ENCODE peak calls at places on chromosomes 13 and 19, in eight cellular contexts. W is neuronal stem cell; S is tibial nerve; D is CD4-positive, CD25-positive, alpha-beta regulatory T cell; Y is upper lobe of left lung; J is AG04450; C is uterus; X is pancreas. K is an unnamed sample.

GRCh38 chr19:771332-771785 is 20.4 kb downstream of the MISP start:
- DNase-seq in W (no peak), S (no peak), D (no peak), Y (no peak), J (no peak), C (no peak), X (no peak), K (no peak)

GRCh38 chr13:101572456-101572855 is 120.0 kb downstream of the ITGBL1 start:
- DNase-seq in W (no peak), S (no peak), D (no peak), Y (no peak), J (no peak), C (no peak), X (no peak), K (no peak)

GRCh38 chr13:66415444-66415843 is 814.7 kb downstream of the PCDH9 start:
- DNase-seq in W (no peak), S (no peak), D (no peak), Y (no peak), J (no peak), C (no peak), X (no peak), K (no peak)

GRCh38 chr13:52848455-52849190 is at the start of gene PCDH8:
- DNase-seq in W (peak), S (no peak), D (no peak), Y (peak), J (no peak), C (no peak), X (no peak), K (no peak)

GRCh38 chr13:44393391-44393790 is 19.8 kb downstream of the SERP2 start:
- DNase-seq in W (no peak), S (no peak), D (no peak), Y (no peak), J (no peak), C (no peak), X (peak), K (no peak)

GRCh38 chr13:73141292-73141771 is 82.5 kb downstream of the KLF5 start:
- DNase-seq in W (peak), S (no peak), D (no peak), Y (no peak), J (no peak), C (no peak), X (no peak), K (no peak)

GRCh38 chr13:93882086-93882651 is 597.3 kb downstream of the DCT start:
- DNase-seq in W (no peak), S (no peak), D (no peak), Y (no peak), J (no peak), C (no peak), X (no peak), K (no peak)

GRCh38 chr19:57978586-57979289 is 4.4 kb upstream of the C19orf18 start:
- DNase-seq in W (no peak), S (no peak), D (no peak), Y (no peak), J (no peak), C (no peak), X (no peak), K (no peak)

GRCh38 chr19:3633559-3633988 is 7.0 kb upstream of the CACTIN start:
- DNase-seq in W (no peak), S (no peak), D (no peak), Y (peak), J (no peak), C (no peak), X (no peak), K (no peak)

GRCh38 chr13:20405691-20406090 is 120.0 kb downstream of the CRYL1 start:
- DNase-seq in W (peak), S (no peak), D (no peak), Y (peak), J (no peak), C (no peak), X (no peak), K (no peak)

GRCh38 chr19:13150919-13151604 is 851 bp downstream of the IER2 start:
- DNase-seq in W (peak), S (no peak), D (peak), Y (peak), J (no peak), C (peak), X (peak), K (no peak)

GRCh38 chr19:4640247-4641000 is 1.1 kb downstream of the TNFAIP8L1 start:
- DNase-seq in W (no peak), S (no peak), D (no peak), Y (no peak), J (no peak), C (no peak), X (no peak), K (no peak)

GRCh38 chr13:22740264-22740663 is 440.5 kb upstream of the SGCG start:
- DNase-seq in W (peak), S (no peak), D (no peak), Y (no peak), J (no peak), C (no peak), X (no peak), K (no peak)

GRCh38 chr13:101289764-101290163 is 126.5 kb downstream of the NALCN start:
- DNase-seq in W (peak), S (no peak), D (no peak), Y (peak), J (peak), C (no peak), X (peak), K (no peak)

GRCh38 chr19:16447015-16447384 is 24.8 kb downstream of the EPS15L1 start:
- DNase-seq in W (no peak), S (peak), D (no peak), Y (no peak), J (peak), C (peak), X (peak), K (no peak)

GRCh38 chr19:12800873-12801465 is 631 bp downstream of the PRDX2 start:
- DNase-seq in W (no peak), S (no peak), D (no peak), Y (peak), J (no peak), C (no peak), X (peak), K (no peak)

GRCh38 chr19:23436318-23436717 is 41.0 kb upstream of the ZNF91 start:
- DNase-seq in W (no peak), S (no peak), D (no peak), Y (no peak), J (no peak), C (no peak), X (no peak), K (no peak)

GRCh38 chr19:33442706-33443105 is 69.2 kb downstream of the CEBPG start:
- DNase-seq in W (no peak), S (no peak), D (no peak), Y (no peak), J (no peak), C (no peak), X (no peak), K (no peak)

GRCh38 chr19:7562646-7563393 is 27.3 kb downstream of the PNPLA6 start:
- DNase-seq in W (no peak), S (no peak), D (no peak), Y (no peak), J (no peak), C (no peak), X (no peak), K (no peak)

GRCh38 chr19:5392476-5392875 is 51.9 kb upstream of the PTPRS start:
- DNase-seq in W (no peak), S (no peak), D (no peak), Y (no peak), J (no peak), C (no peak), X (no peak), K (no peak)

GRCh38 chr19:1264801-1265610 is 4.1 kb upstream of the CIRBP start:
- DNase-seq in W (no peak), S (no peak), D (no peak), Y (peak), J (no peak), C (peak), X (peak), K (no peak)

GRCh38 chr19:31674503-31675186 is 325.4 kb upstream of the TSHZ3 start:
- DNase-seq in W (no peak), S (no peak), D (no peak), Y (no peak), J (no peak), C (no peak), X (no peak), K (peak)

GRCh38 chr19:12796146-12797071 is 5.1 kb downstream of the JUNB start:
- DNase-seq in W (peak), S (no peak), D (peak), Y (no peak), J (no peak), C (peak), X (peak), K (no peak)

GRCh38 chr19:1018932-1019615 is 1.8 kb downstream of the TMEM259 start:
- DNase-seq in W (no peak), S (no peak), D (no peak), Y (peak), J (no peak), C (no peak), X (no peak), K (no peak)

GRCh38 chr13:44648392-44649117 is 72.4 kb upstream of the TSC22D1 start:
- DNase-seq in W (no peak), S (no peak), D (no peak), Y (no peak), J (no peak), C (no peak), X (peak), K (no peak)

GRCh38 chr13:49116873-49117272 is 103.3 kb upstream of the MLNR start:
- DNase-seq in W (no peak), S (no peak), D (no peak), Y (no peak), J (no peak), C (no peak), X (no peak), K (no peak)

GRCh38 chr13:51728972-51729371 is 75.0 kb downstream of the DHRS12 start:
- DNase-seq in W (no peak), S (no peak), D (no peak), Y (no peak), J (peak), C (no peak), X (no peak), K (no peak)

GRCh38 chr13:41822560-41822959 is 138.3 kb downstream of the VWA8 start:
- DNase-seq in W (no peak), S (no peak), D (no peak), Y (no peak), J (no peak), C (no peak), X (no peak), K (no peak)

GRCh38 chr19:40341601-40342482 is 6.4 kb downstream of the C19orf47 start:
- DNase-seq in W (no peak), S (no peak), D (no peak), Y (no peak), J (no peak), C (no peak), X (no peak), K (no peak)

GRCh38 chr13:111323950-111324651 is 3.7 kb downstream of the TEX29 start:
- DNase-seq in W (no peak), S (no peak), D (no peak), Y (peak), J (no peak), C (no peak), X (no peak), K (no peak)

GRCh38 chr19:3670796-3671679 is 29.2 kb downstream of the PIP5K1C start:
- DNase-seq in W (no peak), S (peak), D (no peak), Y (peak), J (peak), C (peak), X (no peak), K (no peak)

GRCh38 chr19:23996549-23996948 is 81.9 kb downstream of the ZNF726 start:
- DNase-seq in W (no peak), S (no peak), D (no peak), Y (no peak), J (no peak), C (no peak), X (no peak), K (no peak)

GRCh38 chr19:32357720-32358119 is 12.3 kb downstream of the ZNF507 start:
- DNase-seq in W (no peak), S (no peak), D (no peak), Y (no peak), J (no peak), C (no peak), X (no peak), K (no peak)

GRCh38 chr19:15556634-15557181 is 48.4 kb downstream of the CYP4F22 start:
- DNase-seq in W (no peak), S (no peak), D (no peak), Y (no peak), J (no peak), C (no peak), X (no peak), K (no peak)

GRCh38 chr19:33063356-33064116 is 1.2 kb downstream of the RHPN2 start:
- DNase-seq in W (peak), S (no peak), D (no peak), Y (peak), J (no peak), C (peak), X (peak), K (no peak)

DNA sequence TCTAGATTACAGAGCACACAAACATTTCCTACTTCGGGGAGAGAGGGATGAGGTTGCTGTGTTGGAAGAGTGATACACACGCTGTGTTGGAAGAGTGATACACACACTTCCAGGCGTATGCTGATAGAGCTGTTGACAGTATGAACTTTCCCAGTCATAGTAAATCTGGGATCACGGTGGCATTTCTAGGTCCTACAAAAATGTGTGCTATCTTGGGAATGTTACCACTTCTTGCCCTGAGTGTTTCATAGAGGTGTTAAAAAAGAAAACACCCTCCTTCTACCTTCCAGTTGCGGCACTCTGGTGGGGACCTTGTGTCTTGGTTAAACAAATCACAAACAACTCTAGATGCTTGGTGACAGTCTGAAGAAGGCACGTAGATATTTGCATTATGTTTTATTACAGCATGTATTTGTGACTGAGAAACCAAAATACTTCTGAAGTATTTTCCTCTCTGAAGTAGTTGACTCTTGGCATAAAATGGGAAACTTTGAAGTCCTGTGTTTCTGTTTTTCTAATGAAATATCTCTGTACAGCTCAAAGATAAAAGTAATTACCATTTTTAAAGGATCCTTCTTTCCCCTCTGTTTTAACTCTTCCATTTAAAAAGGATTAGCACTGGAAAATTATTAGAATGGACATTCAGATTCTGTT is 52.5 kb downstream of the ARHGAP35 start:
- DNase-seq in W (no peak), S (no peak), D (no peak), Y (no peak), J (no peak), C (no peak), X (no peak), K (no peak)
- H3K4me3 ChIP-seq in W (no peak), S (no peak), D (peak), Y (no peak), J (no peak), C (no peak), X (no peak), K (no peak)

GRCh38 chr13:112896736-112897602 is 72.0 kb upstream of the MCF2L start:
- DNase-seq in W (no peak), S (no peak), D (no peak), Y (peak), J (no peak), C (no peak), X (peak), K (no peak)

GRCh38 chr13:112894673-112895481 is 74.1 kb upstream of the MCF2L start:
- DNase-seq in W (peak), S (no peak), D (no peak), Y (peak), J (no peak), C (no peak), X (no peak), K (no peak)

GRCh38 chr13:112894423-112894672 is 74.7 kb upstream of the MCF2L start:
- DNase-seq in W (no peak), S (no peak), D (no peak), Y (peak), J (no peak), C (no peak), X (no peak), K (no peak)

GRCh38 chr13:112897603-112897955 is 71.4 kb upstream of the MCF2L start:
- DNase-seq in W (no peak), S (no peak), D (no peak), Y (no peak), J (no peak), C (no peak), X (no peak), K (no peak)

DNA sequence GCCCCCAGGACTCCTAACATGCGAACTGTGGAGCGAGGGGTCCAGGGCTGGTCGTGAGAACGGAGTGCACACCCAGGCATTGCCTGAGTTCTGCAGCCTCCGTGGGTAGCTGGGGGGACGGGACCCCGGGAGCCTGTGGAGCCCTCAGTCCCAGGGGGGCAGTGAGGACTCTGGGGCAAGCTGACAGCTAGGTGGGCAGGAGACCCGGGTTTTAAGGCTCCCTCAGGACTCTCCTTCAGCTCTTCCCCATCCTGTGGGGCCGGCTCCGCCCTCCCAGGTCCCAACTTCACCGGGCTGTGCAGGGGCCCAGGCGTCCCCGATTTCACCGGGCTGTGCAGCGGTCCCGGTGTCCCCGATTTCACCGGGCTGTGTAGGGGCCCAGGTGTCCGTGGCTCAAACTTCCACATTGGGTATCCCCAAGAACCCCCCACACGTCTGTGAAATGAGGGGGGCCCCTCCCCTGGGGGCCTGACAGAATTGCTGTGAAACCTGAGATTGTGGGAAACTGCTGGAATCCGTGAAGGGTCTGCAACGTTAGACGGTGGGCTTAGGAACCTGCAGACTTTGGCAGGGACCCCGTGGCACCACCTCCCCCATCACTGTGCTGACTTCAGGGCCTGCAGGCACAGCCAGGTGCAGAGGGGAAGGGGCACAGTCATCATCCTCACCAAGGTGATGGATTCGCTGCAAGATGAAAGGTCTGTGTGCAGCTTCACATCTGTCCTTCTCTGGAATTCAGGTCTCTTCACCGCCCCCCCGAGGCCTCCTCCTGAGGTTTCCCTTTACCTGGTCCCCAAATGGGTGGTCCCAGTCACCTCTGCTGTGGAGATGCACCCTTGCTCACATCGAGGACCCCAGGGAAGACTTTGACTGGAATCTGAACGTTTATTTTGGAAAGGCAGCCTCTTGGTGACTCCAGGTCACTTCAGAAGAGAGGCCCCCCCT is 73.2 kb upstream of the MCF2L start:
- DNase-seq in W (no peak), S (no peak), D (no peak), Y (peak), J (no peak), C (no peak), X (no peak), K (no peak)
- H3K4me3 ChIP-seq in W (peak), S (no peak), D (no peak), Y (no peak), J (no peak), C (no peak), X (no peak), K (no peak)

DNA sequence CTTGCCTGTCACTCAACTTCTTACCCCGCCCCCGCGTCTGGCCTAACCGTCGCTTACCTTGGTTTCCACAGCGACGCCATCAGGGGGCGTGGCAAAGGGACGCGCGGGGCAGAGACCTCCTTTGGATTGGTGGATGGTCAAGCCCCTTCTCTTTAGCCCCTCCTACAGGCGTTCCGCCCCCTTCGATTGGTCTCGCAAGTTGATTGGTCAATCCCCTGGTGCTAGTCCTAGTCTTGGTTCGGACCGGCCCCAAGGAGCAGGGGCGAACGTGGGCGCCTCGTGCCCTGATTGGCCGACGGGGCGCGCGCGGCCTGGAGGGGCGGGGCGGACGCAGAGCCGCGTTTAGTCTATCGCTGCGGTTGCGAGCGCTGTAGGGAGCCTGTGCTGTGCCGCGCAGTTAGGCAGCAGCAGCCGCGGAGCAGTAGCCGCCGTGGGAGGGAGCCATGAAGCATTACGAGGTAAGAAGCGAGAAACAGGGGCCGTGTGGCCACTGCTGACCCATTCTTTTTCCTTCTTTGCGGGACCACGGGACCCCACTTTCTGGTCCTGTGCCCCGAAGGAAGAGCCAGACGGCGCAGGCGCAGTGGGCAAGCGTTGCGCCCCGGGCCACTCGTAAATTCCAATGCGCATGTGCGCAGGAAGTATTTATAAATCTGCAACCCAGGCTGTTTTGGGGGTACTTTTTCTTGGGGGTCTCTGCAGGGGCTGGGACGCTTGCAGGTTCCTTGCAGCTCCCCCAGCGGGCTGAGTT is at the start of gene TECR:
- DNase-seq in W (peak), S (peak), D (peak), Y (peak), J (peak), C (peak), X (peak), K (peak)
- H3K4me3 ChIP-seq in W (peak), S (peak), D (peak), Y (peak), J (peak), C (peak), X (peak), K (peak)

DNA sequence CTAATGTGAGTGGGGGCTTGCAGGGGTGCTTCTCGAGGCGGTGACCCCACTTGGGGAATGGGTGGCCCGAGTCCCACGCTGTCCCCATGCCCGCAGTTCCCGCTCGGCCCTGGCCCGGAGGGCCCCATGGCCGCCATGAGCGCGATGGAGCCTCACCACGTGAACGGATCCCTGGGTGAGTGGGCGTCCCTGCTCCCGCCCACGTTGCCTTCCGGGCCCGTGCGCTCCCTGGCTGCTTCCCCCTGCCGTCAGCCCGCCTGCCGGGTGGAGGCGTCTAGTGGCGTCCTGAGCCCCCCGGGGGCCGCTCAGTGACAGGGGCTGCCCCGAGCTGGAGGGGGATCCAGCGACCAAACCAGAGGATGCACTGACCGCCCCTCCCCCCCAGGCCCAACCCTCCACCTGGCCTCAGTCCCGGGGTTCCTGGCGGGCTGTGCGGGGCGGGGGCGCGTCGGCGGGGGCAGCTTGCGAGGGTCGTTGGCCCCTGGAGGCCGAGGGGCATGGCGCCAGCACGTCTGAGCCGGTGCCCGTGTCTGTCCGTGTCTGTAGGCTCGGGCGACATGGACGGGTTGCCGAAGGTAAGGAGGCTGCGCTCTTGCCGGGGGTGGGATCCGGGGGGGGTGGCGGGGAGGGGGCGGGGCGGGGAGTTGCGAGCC is 4.8 kb downstream of the ISYNA1 start:
- DNase-seq in W (no peak), S (no peak), D (no peak), Y (peak), J (no peak), C (peak), X (no peak), K (no peak)
- H3K4me3 ChIP-seq in W (no peak), S (peak), D (no peak), Y (peak), J (peak), C (peak), X (peak), K (no peak)